ENCODE peak calls at places on chromosome 19, in six cellular contexts. Y is activated naive CD8-positive, alpha-beta T cell treated with anti-CD3 and anti-CD28 coated beads for 36 hours; L is HCEC 1CT; K is ovary; U is amygdala; D is activated naive CD4-positive, alpha-beta T cell treated with anti-CD3 and anti-CD28 coated beads, Interleukin-2, amount 10 ng/mL, durations not matched to agents 7 days and 5 days. X is an unnamed sample.

GRCh38 chr19:49362926-49363264 is 679 bp upstream of the TEAD2 start:
- DNase-seq in Y (no peak), L (no peak), K (peak), U (no peak), D (peak), X (peak)

GRCh38 chr19:12834976-12835757 is 788 bp upstream of the RTBDN start:
- DNase-seq in Y (peak), L (peak), K (peak), U (peak), D (peak), X (peak)

GRCh38 chr19:35816262-35816661 is 3.6 kb upstream of the PRODH2 start:
- DNase-seq in Y (no peak), L (no peak), K (no peak), U (no peak), D (no peak), X (no peak)

GRCh38 chr19:40718774-40719391 is 2.0 kb downstream of the ITPKC start:
- DNase-seq in Y (peak), L (peak), K (peak), U (no peak), D (no peak), X (peak)

GRCh38 chr19:15124572-15125231 is 17.5 kb downstream of the SYDE1 start:
- DNase-seq in Y (no peak), L (no peak), K (no peak), U (no peak), D (no peak), X (no peak)

GRCh38 chr19:54684537-54684936 is 21.8 kb downstream of the LILRB4 start:
- DNase-seq in Y (no peak), L (no peak), K (no peak), U (no peak), D (peak), X (peak)

GRCh38 chr19:50205681-50206138 is 2.3 kb downstream of the MYH14 start:
- DNase-seq in Y (no peak), L (no peak), K (no peak), U (no peak), D (no peak), X (no peak)

GRCh38 chr19:28537896-28538295 is 675.1 kb downstream of the UQCRFS1 start:
- DNase-seq in Y (no peak), L (no peak), K (no peak), U (no peak), D (no peak), X (no peak)

GRCh38 chr19:37905936-37906867 is at the start of gene WDR87:
- DNase-seq in Y (peak), L (no peak), K (no peak), U (no peak), D (peak), X (peak)

GRCh38 chr19:1836458-1837221 is 11.6 kb downstream of the REXO1 start:
- DNase-seq in Y (no peak), L (no peak), K (no peak), U (no peak), D (no peak), X (no peak)

GRCh38 chr19:16896913-16897571 is 8.2 kb downstream of the F2RL3 start:
- DNase-seq in Y (peak), L (peak), K (peak), U (peak), D (peak), X (peak)

GRCh38 chr19:55308281-55308680 is 16.9 kb downstream of the TMEM150B start:
- DNase-seq in Y (no peak), L (no peak), K (no peak), U (no peak), D (no peak), X (no peak)

GRCh38 chr19:35641515-35642151 is at the start of gene ETV2:
- DNase-seq in Y (peak), L (peak), K (peak), U (no peak), D (peak), X (peak)

GRCh38 chr19:7099597-7099921 is 30.1 kb downstream of the ZNF557 start:
- DNase-seq in Y (no peak), L (no peak), K (no peak), U (no peak), D (no peak), X (no peak)

GRCh38 chr19:2795827-2796658 is 10.7 kb downstream of the THOP1 start:
- DNase-seq in Y (no peak), L (no peak), K (no peak), U (no peak), D (no peak), X (no peak)

GRCh38 chr19:3849092-3849491 is 19.7 kb downstream of the ZFR2 start:
- DNase-seq in Y (peak), L (peak), K (no peak), U (no peak), D (peak), X (peak)

GRCh38 chr19:1933245-1933644 is 7.7 kb upstream of the CSNK1G2 start:
- DNase-seq in Y (no peak), L (no peak), K (no peak), U (no peak), D (no peak), X (no peak)

X was measured in ELR.